ENCODE peak calls at places on chromosomes 6 and 20, in six cellular contexts. X, D, Z, U, A and C are unnamed samples.

GRCh38 chr6:122405417-122405816 is 6.0 kb downstream of the HSF2 start:
- DNase-seq in X (no peak), D (no peak), Z (no peak), U (no peak), A (no peak), C (no peak)

GRCh38 chr6:112636650-112637260 is 289.6 kb downstream of the RFPL4B start:
- DNase-seq in X (no peak), D (no peak), Z (no peak), U (no peak), A (no peak), C (no peak)

GRCh38 chr20:17205261-17205660 is 21.6 kb upstream of the PCSK2 start:
- DNase-seq in X (no peak), D (no peak), Z (no peak), U (no peak), A (peak; percentile 96), C (no peak)

GRCh38 chr20:59024111-59024530 is 4.9 kb downstream of the TUBB1 start:
- DNase-seq in X (no peak), D (no peak), Z (no peak), U (peak; percentile 31), A (no peak), C (no peak)

GRCh38 chr20:37295001-37295400 is 5.5 kb downstream of the MANBAL start:
- DNase-seq in X (no peak), D (no peak), Z (peak; percentile 47), U (no peak), A (peak; percentile 95), C (no peak)

GRCh38 chr6:150271501-150272263 is 97.1 kb upstream of the IYD start:
- DNase-seq in X (no peak), D (no peak), Z (no peak), U (no peak), A (no peak), C (no peak)

GRCh38 chr20:58028123-58028522 is 200.3 kb downstream of the ANKRD60 start:
- DNase-seq in X (no peak), D (no peak), Z (no peak), U (no peak), A (no peak), C (no peak)

GRCh38 chr6:100678027-100678426 is 203.1 kb downstream of the ASCC3 start:
- DNase-seq in X (no peak), D (no peak), Z (no peak), U (no peak), A (no peak), C (no peak)

GRCh38 chr20:380763-381580 is 412 bp downstream of the TRIB3 start:
- DNase-seq in X (peak; percentile 48), D (peak; percentile 33), Z (peak; percentile 81), U (peak; percentile 79), A (peak; percentile 92), C (peak; percentile 80)